ENCODE peak calls at places on chromosomes 11 and 22, in ten cellular contexts. U is MM.1S, K is fibroblast of lung, N is K562, R is endodermal cell, W is Karpas-422, S is neural progenitor cell, G is PC-3, J is mesenchymal stem cell, L is HCT116. A is an unnamed sample.

GRCh38 chr22:35131423-35132050 is 65.6 kb downstream of the ISX start:
- DNase-seq in K (no peak), J (no peak), U (peak; percentile 38), N (peak; percentile 54), R (no peak), W (no peak), S (no peak), G (no peak), L (no peak), A (no peak)

GRCh38 chr22:35446365-35446764 is 46.4 kb downstream of the MCM5 start:
- DNase-seq in W (no peak), L (no peak), G (peak; percentile 60), R (no peak), J (peak; percentile 95), N (no peak), S (no peak), K (peak; percentile 97), U (no peak), A (no peak)

GRCh38 chr11:102703826-102704493 is 1.6 kb downstream of the MMP27 start:
- DNase-seq in J (no peak), W (no peak), G (no peak), R (no peak), N (no peak), U (no peak), K (no peak), L (no peak), S (no peak), A (no peak)

GRCh38 chr11:11931461-11932055 is 76.9 kb downstream of the DKK3 start:
- DNase-seq in R (no peak), N (peak; percentile 35), G (peak; percentile 77), J (peak; percentile 65), U (peak; percentile 53), L (peak; percentile 38), W (peak; percentile 76), S (peak; percentile 62), K (peak; percentile 68), A (no peak)

GRCh38 chr11:105838668-105839403 is 183.2 kb downstream of the MSANTD4 start:
- DNase-seq in J (peak; percentile 68), S (no peak), U (no peak), W (no peak), N (no peak), K (peak; percentile 53), R (no peak), G (peak; percentile 84), L (peak; percentile 35), A (no peak)

GRCh38 chr11:82636620-82637019 is 97.0 kb downstream of the FAM181B start:
- DNase-seq in L (no peak), U (no peak), R (no peak), G (no peak), K (no peak), S (no peak), W (no peak), J (no peak), N (no peak), A (no peak)

GRCh38 chr11:124676386-124676785 is 2.7 kb downstream of the SPA17 start:
- DNase-seq in U (no peak), G (no peak), K (peak; percentile 39), R (no peak), S (no peak), L (no peak), N (no peak), J (no peak), W (no peak), A (no peak)

GRCh38 chr11:114569781-114570180 is 10.1 kb upstream of the NXPE1 start:
- DNase-seq in R (no peak), N (peak; percentile 18), W (no peak), L (no peak), J (no peak), K (no peak), S (no peak), U (no peak), G (peak; percentile 4), A (no peak)

GRCh38 chr22:33119044-33119443 is 60.9 kb upstream of the SYN3 start:
- DNase-seq in U (no peak), L (no peak), K (no peak), G (no peak), N (no peak), J (no peak), R (no peak), S (no peak), W (no peak), A (no peak)

GRCh38 chr11:64227405-64227956 is 1.4 kb downstream of the NUDT22 start:
- DNase-seq in W (no peak), L (no peak), N (no peak), K (peak; percentile 27), G (peak; percentile 29), S (no peak), R (no peak), J (no peak), U (no peak), A (no peak)
- H3K27ac ChIP-seq in W (peak overlapping the region; percentile 87), L (peak overlapping the region; percentile 95), N (peak overlapping the region; percentile 93), K (no peak overlapping the region), G (no peak overlapping the region), S (no peak overlapping the region), R (no peak overlapping the region), J (peak overlapping the region; percentile 1), U (no peak overlapping the region), A (peak overlapping the region; percentile 64)

GRCh38 chr22:47918936-47919505 is 1156.6 kb downstream of the TBC1D22A start:
- DNase-seq in L (no peak), R (no peak), K (no peak), S (peak; percentile 87), J (no peak), N (no peak), G (no peak), W (no peak), U (peak; percentile 17), A (no peak)
- H3K9me3 ChIP-seq in L (peaks cover 3% of the 10 kb centered on the region), R (peaks cover 22% of the 10 kb centered on the region), K (no peaks in the 10 kb centered on the region), S (no peaks in the 10 kb centered on the region), J (peaks cover 5% of the 10 kb centered on the region), N (no peaks in the 10 kb centered on the region), G (no peaks in the 10 kb centered on the region), W (no peaks in the 10 kb centered on the region), U (no peaks in the 10 kb centered on the region), A (no peaks in the 10 kb centered on the region)

GRCh38 chr11:1825785-1826451 is 8.9 kb upstream of the SYT8 start:
- DNase-seq in L (no peak), W (peak; percentile 36), U (no peak), G (no peak), S (no peak), R (peak; percentile 39), J (no peak), N (no peak), K (no peak), A (no peak)

GRCh38 chr11:1827095-1827797 is 7.5 kb upstream of the SYT8 start:
- DNase-seq in G (peak; percentile 90), R (no peak), S (no peak), N (no peak), K (peak; percentile 90), J (peak; percentile 50), L (no peak), U (no peak), W (peak; percentile 42), A (peak; percentile 85)

GRCh38 chr11:1825039-1825740 is 9.6 kb upstream of the SYT8 start:
- DNase-seq in S (peak; percentile 96), K (no peak), R (peak; percentile 97), L (no peak), U (peak; percentile 18), J (peak; percentile 23), G (no peak), N (peak; percentile 92), W (peak; percentile 81), A (peak; percentile 80)

GRCh38 chr11:1827931-1828330 is 6.9 kb upstream of the SYT8 start:
- DNase-seq in J (no peak), U (no peak), L (no peak), N (no peak), G (no peak), W (peak; percentile 37), R (no peak), S (no peak), K (no peak), A (peak; percentile 67)

DNA sequence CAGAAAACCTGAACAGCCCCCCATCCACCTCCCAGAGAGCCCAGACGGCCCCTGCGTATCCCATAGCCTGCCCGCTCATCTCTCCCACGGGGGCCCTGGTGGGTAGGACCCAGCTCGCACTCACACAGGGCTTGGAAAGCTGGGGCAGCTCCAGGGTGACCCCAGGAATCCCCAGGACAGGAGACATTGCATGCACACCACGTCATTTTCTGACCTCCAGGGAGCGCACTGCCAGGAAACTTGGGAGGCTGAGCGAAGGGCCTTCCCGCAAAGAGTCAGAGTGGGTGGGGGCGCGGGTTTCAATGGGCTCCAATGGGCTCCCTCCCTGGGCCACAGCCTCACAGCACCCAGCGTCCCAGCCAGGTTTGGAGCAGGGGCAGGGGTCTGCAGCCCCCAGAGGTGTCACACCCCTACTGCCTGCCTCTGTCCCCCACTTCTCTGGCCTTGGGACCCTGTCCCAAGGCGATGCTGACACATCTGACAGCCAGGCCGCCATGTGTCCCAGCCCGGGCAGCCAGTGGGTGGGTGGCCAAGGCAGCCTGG is 8.2 kb upstream of the SYT8 start:
- DNase-seq in S (no peak), J (peak; percentile 61), L (no peak), W (peak; percentile 48), N (peak; percentile 60), K (peak; percentile 88), G (peak; percentile 43), R (peak; percentile 70), U (no peak), A (peak; percentile 82)
- H3K9ac ChIP-seq in S (no peak overlapping the region), J (no peak overlapping the region), L (peak overlapping the region; percentile 20), W (no peak overlapping the region), N (no peak overlapping the region), K (no peak overlapping the region), G (no peak overlapping the region), R (no peak overlapping the region), U (no peak overlapping the region), A (no peak overlapping the region)

GRCh38 chr11:92180664-92181251 is 43.9 kb upstream of the FAT3 start:
- DNase-seq in G (peak; percentile 48), W (no peak), S (no peak), N (no peak), U (no peak), J (no peak), L (no peak), R (peak; percentile 62), K (peak; percentile 84), A (peak; percentile 48)
- H3K27ac ChIP-seq in G (no peak overlapping the region), W (no peak overlapping the region), S (no peak overlapping the region), N (no peak overlapping the region), U (no peak overlapping the region), J (no peak overlapping the region), L (no peak overlapping the region), R (no peak overlapping the region), K (peak overlapping the region; percentile 13), A (no peak overlapping the region)

DNA sequence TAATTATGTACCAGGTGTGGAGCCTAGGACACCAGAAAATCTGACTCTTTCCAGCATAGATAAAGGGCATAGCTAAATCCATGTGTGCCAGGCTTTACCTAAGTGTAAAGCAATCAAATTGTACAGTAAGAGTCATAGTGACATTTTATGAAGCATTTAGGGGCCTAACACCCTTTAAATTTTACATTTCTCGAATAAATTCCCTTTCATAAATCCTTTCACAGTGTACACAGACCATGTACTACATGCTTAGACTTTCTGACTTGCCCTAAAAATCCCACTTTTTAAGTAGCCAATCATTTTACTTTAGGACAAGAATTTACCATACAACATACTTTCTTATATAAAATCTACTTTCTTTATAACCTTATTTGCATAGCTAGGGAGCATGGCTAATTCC is 727.6 kb upstream of the LUZP2 start:
- DNase-seq in S (no peak), L (no peak), K (no peak), N (no peak), G (no peak), R (no peak), U (no peak), J (no peak), W (no peak), A (no peak)
- H3K9me3 ChIP-seq in S (peaks cover 19% of the 10 kb centered on the region), L (peaks cover 5% of the 10 kb centered on the region), K (no peaks in the 10 kb centered on the region), N (no peaks in the 10 kb centered on the region), G (peaks cover 21% of the 10 kb centered on the region), R (peaks cover 88% of the 10 kb centered on the region), U (no peaks in the 10 kb centered on the region), J (peaks cover 44% of the 10 kb centered on the region), W (peaks cover 18% of the 10 kb centered on the region), A (no peaks in the 10 kb centered on the region)